ENCODE peak calls at places on chromosomes 12 and 14, in five cellular contexts. I is NT2/D1, K is SK-N-MC, P is adipocyte, U is IMR-90. H is an unnamed sample.

GRCh38 chr12:41521872-41522379 is 333.8 kb downstream of the PDZRN4 start:
- DNase-seq in K (peak; percentile 88), U (peak; percentile 87), I (no peak), P (peak; percentile 34), H (no peak)

GRCh38 chr14:59213368-59214315 is 25.2 kb downstream of the DAAM1 start:
- DNase-seq in U (peak; percentile 72), I (no peak), P (peak; percentile 66), K (no peak), H (no peak)

GRCh38 chr12:123384318-123384993 is 524 bp downstream of the KMT5A start:
- DNase-seq in P (peak; percentile 67), U (no peak), K (no peak), I (no peak), H (no peak)

GRCh38 chr12:78149459-78149858 is 318.8 kb downstream of the NAV3 start:
- DNase-seq in K (no peak), U (no peak), I (no peak), P (no peak), H (no peak)

GRCh38 chr14:40354754-40355153 is 922.5 kb upstream of the FBXO33 start:
- DNase-seq in I (no peak), K (no peak), P (no peak), U (no peak), H (no peak)

GRCh38 chr14:104271394-104271793 is 133.0 kb downstream of the KIF26A start:
- DNase-seq in U (no peak), K (no peak), P (peak; percentile 13), I (no peak), H (no peak)

GRCh38 chr14:24982472-24983155 is 67.3 kb downstream of the STXBP6 start:
- DNase-seq in P (peak; percentile 78), U (peak; percentile 97), I (no peak), K (no peak), H (no peak)

GRCh38 chr14:70665448-70666363 is 24.0 kb downstream of the TTC9 start:
- DNase-seq in K (no peak), U (no peak), I (no peak), P (peak; percentile 1), H (no peak)

GRCh38 chr12:109818900-109819500 is 14.2 kb downstream of the TRPV4 start:
- DNase-seq in I (no peak), U (peak; percentile 52), K (no peak), P (peak; percentile 84), H (no peak)

GRCh38 chr12:79006306-79006705 is 141.7 kb downstream of the SYT1 start:
- DNase-seq in U (peak; percentile 21), P (peak; percentile 39), I (no peak), K (no peak), H (no peak)

GRCh38 chr14:91755560-91755959 is 23.7 kb upstream of the CATSPERB start:
- DNase-seq in U (peak; percentile 4), K (no peak), I (no peak), P (peak; percentile 24), H (no peak)

GRCh38 chr14:95980402-95980801 is 58.8 kb upstream of the C14orf132 start:
- DNase-seq in K (no peak), I (no peak), U (no peak), P (no peak), H (no peak)

GRCh38 chr12:21938879-21939278 is 2.3 kb downstream of the ABCC9 start:
- DNase-seq in I (no peak), K (no peak), U (peak; percentile 7), P (no peak), H (no peak)

GRCh38 chr12:76720068-76720467 is 43.8 kb upstream of the ZDHHC17 start:
- DNase-seq in P (peak; percentile 50), K (no peak), I (no peak), U (peak; percentile 73), H (no peak)

GRCh38 chr12:1707051-1707450 is 16.2 kb downstream of the ADIPOR2 start:
- DNase-seq in U (no peak), P (no peak), I (no peak), K (no peak), H (no peak)

GRCh38 chr14:21436567-21437062 is 19.3 kb downstream of the CHD8 start:
- DNase-seq in I (no peak), P (no peak), U (no peak), K (no peak), H (no peak)

GRCh38 chr12:131736807-131737484 is 26.1 kb downstream of the SFSWAP start:
- DNase-seq in U (peak; percentile 70), I (no peak), P (peak; percentile 35), K (no peak), H (no peak)

DNA sequence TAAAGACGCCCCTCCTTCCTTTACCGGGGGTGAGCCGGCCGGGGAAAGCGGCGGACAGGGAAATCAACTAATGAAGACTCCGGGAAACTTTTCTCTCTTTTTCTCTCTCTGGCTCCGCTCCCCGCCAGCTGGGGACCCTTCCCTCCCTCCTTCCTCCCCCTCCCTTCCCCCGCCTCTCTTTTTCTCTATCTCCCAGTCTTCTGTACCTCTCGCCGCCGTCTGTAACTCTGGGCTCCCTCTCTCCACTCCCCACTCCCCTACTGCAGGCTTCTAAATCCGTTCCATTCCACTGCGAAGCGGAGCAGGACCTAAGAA is 6.9 kb upstream of the HOXC11 start:
- DNase-seq in I (peak; percentile 44), P (no peak), U (no peak), K (no peak), H (no peak)
- H3K9ac ChIP-seq in I (no peak overlapping the region), P (peak overlapping the region; percentile 61), U (no peak overlapping the region), K (peak overlapping the region; percentile 84), H (no peak overlapping the region)

GRCh38 chr14:102523200-102524025 is 13.8 kb upstream of the ANKRD9 start:
- DNase-seq in I (no peak), P (no peak), U (no peak), K (peak; percentile 84), H (no peak)
- H3K9ac ChIP-seq in I (peak overlapping the region; percentile 42), P (no peak overlapping the region), U (no peak overlapping the region), K (peak overlapping the region; percentile 84), H (peak overlapping the region; percentile 54)

GRCh38 chr12:42735869-42736361 is 146.4 kb upstream of the PRICKLE1 start:
- DNase-seq in I (no peak), P (no peak), K (no peak), U (no peak), H (no peak)
- H3K9ac ChIP-seq in I (no peak overlapping the region), P (no peak overlapping the region), K (no peak overlapping the region), U (no peak overlapping the region), H (no peak overlapping the region)

GRCh38 chr14:53493895-53494294 is 340.8 kb upstream of the DDHD1 start:
- DNase-seq in I (no peak), P (no peak), K (no peak), U (no peak), H (no peak)
- H3K9ac ChIP-seq in I (no peak overlapping the region), P (no peak overlapping the region), K (no peak overlapping the region), U (no peak overlapping the region), H (no peak overlapping the region)

DNA sequence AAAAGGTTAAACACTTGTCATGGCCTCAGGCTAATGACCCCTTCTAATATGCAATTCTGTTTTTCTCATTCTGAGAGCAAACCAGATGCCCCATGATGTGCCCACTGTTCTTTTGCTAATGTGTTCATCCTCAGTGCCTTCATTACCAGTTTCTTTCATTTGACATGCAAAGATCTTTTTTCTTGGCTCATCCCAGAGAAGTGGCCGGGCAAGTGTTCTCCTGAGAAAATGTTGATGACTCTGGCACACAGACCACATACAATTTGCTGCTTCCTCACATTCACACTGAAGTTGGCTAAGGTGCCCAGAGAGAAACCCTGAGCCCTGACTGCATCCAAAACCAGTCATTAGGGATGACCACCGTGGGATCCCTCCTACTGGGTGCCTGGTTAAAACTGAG is 833.3 kb downstream of the DIO2 start:
- DNase-seq in K (no peak), P (no peak), U (no peak), I (peak; percentile 72), H (no peak)
- H3K9ac ChIP-seq in K (no peak overlapping the region), P (no peak overlapping the region), U (no peak overlapping the region), I (no peak overlapping the region), H (no peak overlapping the region)

GRCh38 chr12:124763594-124763979 is 100.1 kb downstream of the SCARB1 start:
- DNase-seq in U (no peak), I (no peak), K (no peak), P (peak; percentile 25), H (peak; percentile 31)

GRCh38 chr12:124766745-124767074 is 97.0 kb downstream of the SCARB1 start:
- DNase-seq in I (no peak), P (no peak), U (no peak), K (no peak), H (no peak)

GRCh38 chr12:124764451-124764850 is 99.2 kb downstream of the SCARB1 start:
- DNase-seq in K (no peak), I (no peak), U (peak; percentile 74), P (peak; percentile 83), H (peak; percentile 66)

GRCh38 chr12:124765571-124766489 is 97.8 kb downstream of the SCARB1 start:
- DNase-seq in I (no peak), U (no peak), K (no peak), P (peak; percentile 49), H (no peak)

GRCh38 chr12:124764870-124765570 is 98.6 kb downstream of the SCARB1 start:
- DNase-seq in U (peak; percentile 89), K (no peak), P (peak; percentile 98), I (no peak), H (no peak)
- H3K9ac ChIP-seq in U (peak overlapping the region; percentile 17), K (no peak overlapping the region), P (peak overlapping the region; percentile 53), I (no peak overlapping the region), H (no peak overlapping the region)